ENCODE peak calls at places on chromosomes 3 and 15, in four cellular contexts. One of them, this sample, is unnamed.

GRCh38 chr3:22922317-22922716 is 280.8 kb upstream of the UBE2E2 start:
- DNase-seq in HTR-8/SVneo: peak; percentile 8
- DNase-seq in HEK293T: no peak
- DNase-seq in ELR: peak; percentile 33
- DNase-seq in this sample: no peak

GRCh38 chr3:111359261-111360030 is 182.6 kb upstream of the CD96 start:
- DNase-seq in HTR-8/SVneo: no peak
- DNase-seq in HEK293T: no peak
- DNase-seq in ELR: no peak
- DNase-seq in this sample: no peak

GRCh38 chr15:53072077-53072476 is 281.9 kb upstream of the ONECUT1 start:
- DNase-seq in HTR-8/SVneo: peak; percentile 10
- DNase-seq in HEK293T: peak; percentile 28
- DNase-seq in ELR: peak; percentile 53
- DNase-seq in this sample: no peak

GRCh38 chr15:84714372-84714771 is 1.6 kb downstream of the SEC11A start:
- DNase-seq in HTR-8/SVneo: no peak
- DNase-seq in HEK293T: no peak
- DNase-seq in ELR: no peak
- DNase-seq in this sample: no peak

GRCh38 chr15:87369269-87369668 is 887.3 kb downstream of the NTRK3 start:
- DNase-seq in HTR-8/SVneo: peak; percentile 50
- DNase-seq in HEK293T: no peak
- DNase-seq in ELR: peak; percentile 98
- DNase-seq in this sample: no peak

GRCh38 chr3:126753191-126754160 is 49.4 kb downstream of the CHCHD6 start:
- DNase-seq in HTR-8/SVneo: peak; percentile 61
- DNase-seq in HEK293T: no peak
- DNase-seq in ELR: peak; percentile 80
- DNase-seq in this sample: no peak

GRCh38 chr15:32952062-32952461 is 234.3 kb downstream of the GREM1 start:
- DNase-seq in HTR-8/SVneo: no peak
- DNase-seq in HEK293T: no peak
- DNase-seq in ELR: no peak
- DNase-seq in this sample: no peak

GRCh38 chr3:156668073-156668763 is 6.2 kb upstream of the TIPARP start:
- DNase-seq in HTR-8/SVneo: no peak
- DNase-seq in HEK293T: no peak
- DNase-seq in ELR: peak; percentile 74
- DNase-seq in this sample: no peak

GRCh38 chr3:134037168-134037567 is 7.4 kb upstream of the SLCO2A1 start:
- DNase-seq in HTR-8/SVneo: no peak
- DNase-seq in HEK293T: no peak
- DNase-seq in ELR: no peak
- DNase-seq in this sample: no peak

GRCh38 chr15:57866149-57866736 is 159.7 kb downstream of the POLR2M start:
- DNase-seq in HTR-8/SVneo: peak; percentile 25
- DNase-seq in HEK293T: peak; percentile 50
- DNase-seq in ELR: peak; percentile 71
- DNase-seq in this sample: peak; percentile 28

GRCh38 chr3:58898513-58898912 is 151.3 kb downstream of the CFAP20DC start:
- DNase-seq in HTR-8/SVneo: no peak
- DNase-seq in HEK293T: no peak
- DNase-seq in ELR: no peak
- DNase-seq in this sample: no peak

GRCh38 chr3:123475786-123476185 is 26.9 kb upstream of the ADCY5 start:
- DNase-seq in HTR-8/SVneo: no peak
- DNase-seq in HEK293T: no peak
- DNase-seq in ELR: no peak
- DNase-seq in this sample: no peak

GRCh38 chr3:157127831-157128767 is 31.8 kb downstream of the CCNL1 start:
- DNase-seq in HTR-8/SVneo: peak; percentile 59
- DNase-seq in HEK293T: no peak
- DNase-seq in ELR: peak; percentile 95
- DNase-seq in this sample: peak; percentile 78

GRCh38 chr15:77247116-77247515 is 172.8 kb downstream of the PEAK1 start:
- DNase-seq in HTR-8/SVneo: no peak
- DNase-seq in HEK293T: no peak
- DNase-seq in ELR: no peak
- DNase-seq in this sample: no peak

GRCh38 chr3:56633602-56634371 is 49.3 kb downstream of the TASOR start:
- DNase-seq in HTR-8/SVneo: no peak
- DNase-seq in HEK293T: no peak
- DNase-seq in ELR: no peak
- DNase-seq in this sample: no peak

GRCh38 chr3:67683522-67683921 is 29.1 kb upstream of the SUCLG2 start:
- DNase-seq in HTR-8/SVneo: no peak
- DNase-seq in HEK293T: no peak
- DNase-seq in ELR: no peak
- DNase-seq in this sample: no peak

GRCh38 chr15:74725845-74726773 is 781 bp upstream of the CYP1A1 start:
- DNase-seq in HTR-8/SVneo: peak; percentile 39
- DNase-seq in HEK293T: peak; percentile 59
- DNase-seq in ELR: peak; percentile 47
- DNase-seq in this sample: peak; percentile 23

GRCh38 chr3:71532639-71533395 is 50.7 kb downstream of the FOXP1 start:
- DNase-seq in HTR-8/SVneo: no peak
- DNase-seq in HEK293T: no peak
- DNase-seq in ELR: peak; percentile 69
- DNase-seq in this sample: no peak

GRCh38 chr3:197746214-197746613 is 3.5 kb upstream of the FYTTD1 start:
- DNase-seq in HTR-8/SVneo: no peak
- DNase-seq in HEK293T: no peak
- DNase-seq in ELR: no peak
- DNase-seq in this sample: no peak

GRCh38 chr3:29796808-29797207 is 515.9 kb downstream of the RBMS3 start:
- DNase-seq in HTR-8/SVneo: no peak
- DNase-seq in HEK293T: no peak
- DNase-seq in ELR: no peak
- DNase-seq in this sample: no peak

GRCh38 chr3:157532529-157533297 is 29.5 kb upstream of the VEPH1 start:
- DNase-seq in HTR-8/SVneo: peak; percentile 66
- DNase-seq in HEK293T: peak; percentile 67
- DNase-seq in ELR: peak; percentile 94
- DNase-seq in this sample: no peak

GRCh38 chr3:65846936-65847335 is 191.8 kb downstream of the MAGI1 start:
- DNase-seq in HTR-8/SVneo: no peak
- DNase-seq in HEK293T: no peak
- DNase-seq in ELR: no peak
- DNase-seq in this sample: no peak

GRCh38 chr3:114110439-114110838 is 53.9 kb downstream of the QTRT2 start:
- DNase-seq in HTR-8/SVneo: no peak
- DNase-seq in HEK293T: no peak
- DNase-seq in ELR: no peak
- DNase-seq in this sample: no peak

This sample was measured in ovary.